ENCODE peak calls at places on chromosomes 6 and 20, in nine cellular contexts. F, Y, P, L, O, Q, X, T and M are unnamed samples.

GRCh38 chr6:136969930-136970329 is 47.8 kb downstream of the SLC35D3 start:
- DNase-seq in F (no peak), Y (no peak), P (no peak), L (no peak), O (no peak), Q (no peak), X (no peak), T (no peak), M (no peak)

GRCh38 chr20:24633521-24633920 is 164.1 kb downstream of the SYNDIG1 start:
- DNase-seq in F (no peak), Y (no peak), P (no peak), L (no peak), O (no peak), Q (no peak), X (no peak), T (no peak), M (no peak)

GRCh38 chr6:109478848-109479624 is 4.0 kb downstream of the ZBTB24 start:
- DNase-seq in F (no peak), Y (no peak), P (no peak), L (no peak), O (no peak), Q (no peak), X (no peak), T (peak), M (no peak)

GRCh38 chr6:152698692-152699091 is 995 bp downstream of the MYCT1 start:
- DNase-seq in F (no peak), Y (no peak), P (no peak), L (no peak), O (no peak), Q (no peak), X (peak), T (no peak), M (no peak)

GRCh38 chr20:56440346-56441007 is 27.9 kb upstream of the RTF2 start:
- DNase-seq in F (no peak), Y (no peak), P (no peak), L (no peak), O (no peak), Q (no peak), X (no peak), T (no peak), M (no peak)

GRCh38 chr6:136077834-136078576 is 172.1 kb downstream of the MTFR2 start:
- DNase-seq in F (no peak), Y (peak), P (peak), L (no peak), O (peak), Q (no peak), X (peak), T (no peak), M (peak)

GRCh38 chr20:37381621-37382538 is 35.9 kb downstream of the SRC start:
- DNase-seq in F (peak), Y (no peak), P (no peak), L (no peak), O (no peak), Q (no peak), X (no peak), T (peak), M (no peak)

GRCh38 chr6:18632670-18633410 is 245.7 kb downstream of the RNF144B start:
- DNase-seq in F (no peak), Y (no peak), P (peak), L (no peak), O (peak), Q (no peak), X (peak), T (no peak), M (peak)

GRCh38 chr20:58991720-58992119 is 10.7 kb downstream of the NELFCD start:
- DNase-seq in F (peak), Y (no peak), P (no peak), L (no peak), O (no peak), Q (no peak), X (no peak), T (no peak), M (no peak)

GRCh38 chr6:157586476-157587126 is 205.6 kb downstream of the ZDHHC14 start:
- DNase-seq in F (no peak), Y (no peak), P (no peak), L (no peak), O (no peak), Q (no peak), X (no peak), T (no peak), M (no peak)

GRCh38 chr20:5024103-5024502 is 22.8 kb upstream of the SLC23A2 start:
- DNase-seq in F (no peak), Y (no peak), P (peak), L (no peak), O (peak), Q (no peak), X (peak), T (no peak), M (no peak)

GRCh38 chr6:107565165-107565723 is 75.3 kb downstream of the SOBP start:
- DNase-seq in F (no peak), Y (no peak), P (no peak), L (no peak), O (no peak), Q (no peak), X (no peak), T (no peak), M (no peak)

GRCh38 chr6:43760799-43761168 is 9.2 kb upstream of the VEGFA start:
- DNase-seq in F (no peak), Y (no peak), P (no peak), L (no peak), O (no peak), Q (no peak), X (no peak), T (no peak), M (no peak)

GRCh38 chr20:7994809-7995208 is 24.8 kb downstream of the TMX4 start:
- DNase-seq in F (no peak), Y (no peak), P (no peak), L (no peak), O (no peak), Q (no peak), X (no peak), T (no peak), M (no peak)

GRCh38 chr6:68167604-68168003 is 467.5 kb upstream of the ADGRB3 start:
- DNase-seq in F (no peak), Y (no peak), P (no peak), L (no peak), O (no peak), Q (no peak), X (no peak), T (no peak), M (no peak)

GRCh38 chr6:41416165-41416837 is 80.9 kb downstream of the NCR2 start:
- DNase-seq in F (peak), Y (no peak), P (no peak), L (no peak), O (no peak), Q (no peak), X (no peak), T (no peak), M (no peak)

GRCh38 chr6:139334791-139335446 is 39.5 kb downstream of the CITED2 start:
- DNase-seq in F (no peak), Y (peak), P (peak), L (no peak), O (peak), Q (no peak), X (peak), T (no peak), M (no peak)